ENCODE peak calls at places on chromosome 14, in five cellular contexts. E is astrocyte of the spinal cord, Z is amygdala, U is OCI-LY7, P is A549. A is an unnamed sample.
A peak's percentile ranks its signal among the peaks of the same experiment; 100 is the strongest.

GRCh38 chr14:104265918-104266642 is 127.7 kb downstream of the KIF26A start:
- DNase-seq in U (no peak), P (no peak), Z (no peak), E (no peak), A (no peak)

GRCh38 chr14:38309522-38310262 is 53.8 kb upstream of the CLEC14A start:
- DNase-seq in U (no peak), Z (no peak), P (no peak), E (no peak), A (no peak)

GRCh38 chr14:103908580-103908979 is 19.7 kb upstream of the TDRD9 start:
- DNase-seq in U (no peak), P (no peak), Z (no peak), E (no peak), A (no peak)

GRCh38 chr14:31096255-31096654 is 70.1 kb upstream of the STRN3 start:
- DNase-seq in E (no peak), Z (no peak), U (no peak), P (no peak), A (no peak)

GRCh38 chr14:78758333-78758732 is 588.2 kb downstream of the NRXN3 start:
- DNase-seq in Z (no peak), P (peak; percentile 56), E (peak; percentile 38), U (peak; percentile 24), A (peak; percentile 45)

GRCh38 chr14:60101801-60102200 is 10.1 kb downstream of the PCNX4 start:
- DNase-seq in E (no peak), P (no peak), Z (no peak), U (no peak), A (no peak)

GRCh38 chr14:103016071-103016470 is 41.3 kb downstream of the CDC42BPB start:
- DNase-seq in Z (no peak), P (no peak), U (no peak), E (no peak), A (no peak)

GRCh38 chr14:103879570-103880333 is 32.4 kb upstream of the PPP1R13B start:
- DNase-seq in P (peak; percentile 75), Z (no peak), E (no peak), U (no peak), A (peak; percentile 74)

GRCh38 chr14:75715926-75716780 is 55.1 kb downstream of the TTLL5 start:
- DNase-seq in P (peak; percentile 20), Z (no peak), E (peak; percentile 76), U (no peak), A (peak; percentile 80)

GRCh38 chr14:102982852-102983470 is 60.5 kb downstream of the AMN start:
- DNase-seq in E (no peak), Z (no peak), P (no peak), U (no peak), A (no peak)

GRCh38 chr14:94998702-94999101 is 158.6 kb downstream of the DICER1 start:
- DNase-seq in Z (no peak), P (peak; percentile 14), E (no peak), U (no peak), A (peak; percentile 11)

GRCh38 chr14:91219505-91220389 is 24.8 kb downstream of the GPR68 start:
- DNase-seq in U (no peak), P (no peak), E (no peak), Z (no peak), A (no peak)

GRCh38 chr14:91892918-91893527 is 25.7 kb upstream of the TC2N start:
- DNase-seq in P (no peak), U (peak; percentile 48), E (no peak), Z (no peak), A (peak; percentile 46)

GRCh38 chr14:43042408-43042807 is 1435.7 kb downstream of the LRFN5 start:
- DNase-seq in P (no peak), U (no peak), Z (no peak), E (no peak), A (peak; percentile 23)

GRCh38 chr14:38079268-38079667 is 128.4 kb upstream of the SSTR1 start:
- DNase-seq in E (no peak), Z (no peak), U (no peak), P (peak; percentile 36), A (peak; percentile 36)

GRCh38 chr14:88791629-88792571 is 853 bp downstream of the EML5 start:
- DNase-seq in E (no peak), Z (no peak), U (peak; percentile 9), P (peak; percentile 5), A (no peak)

GRCh38 chr14:95534299-95535225 is at the start of gene GLRX5:
- DNase-seq in E (peak; percentile 100), P (peak; percentile 100), Z (peak; percentile 99), U (peak; percentile 100), A (peak; percentile 99)

GRCh38 chr14:103045387-103045869 is 11.9 kb downstream of the CDC42BPB start:
- DNase-seq in Z (no peak), E (no peak), U (no peak), P (no peak), A (no peak)

GRCh38 chr14:53599221-53599945 is 357.2 kb downstream of the BMP4 start:
- DNase-seq in Z (no peak), P (no peak), U (no peak), E (peak; percentile 65), A (no peak)

GRCh38 chr14:29197557-29197956 is 431.0 kb downstream of the FOXG1 start:
- DNase-seq in E (no peak), U (no peak), Z (no peak), P (no peak), A (peak; percentile 31)

GRCh38 chr14:38578278-38578681 is 322.4 kb upstream of the CLEC14A start:
- DNase-seq in P (no peak), E (peak; percentile 38), Z (no peak), U (no peak), A (no peak)

GRCh38 chr14:100540926-100541620 is 46.1 kb downstream of the BEGAIN start:
- DNase-seq in P (no peak), E (no peak), Z (no peak), U (no peak), A (no peak)

GRCh38 chr14:25349269-25349668 is 299.3 kb upstream of the STXBP6 start:
- DNase-seq in P (no peak), U (no peak), Z (no peak), E (no peak), A (no peak)

GRCh38 chr14:61736751-61737150 is 25.5 kb upstream of the SNAPC1 start:
- DNase-seq in U (no peak), Z (no peak), E (no peak), P (no peak), A (peak; percentile 50)

GRCh38 chr14:23787436-23787835 is 151.3 kb downstream of the DHRS2 start:
- DNase-seq in P (no peak), Z (no peak), E (no peak), U (no peak), A (no peak)

GRCh38 chr14:72652179-72652578 is 241.7 kb downstream of the DPF3 start:
- DNase-seq in U (no peak), P (no peak), Z (no peak), E (peak; percentile 76), A (peak; percentile 53)

GRCh38 chr14:91911474-91912032 is 35.9 kb downstream of the FBLN5 start:
- DNase-seq in Z (no peak), P (peak; percentile 68), U (peak; percentile 58), E (peak; percentile 49), A (peak; percentile 61)

GRCh38 chr14:104317975-104318557 is 179.7 kb downstream of the KIF26A start:
- DNase-seq in Z (no peak), U (no peak), P (no peak), E (no peak), A (no peak)

GRCh38 chr14:51846631-51847488 is 13.6 kb upstream of the GNG2 start:
- DNase-seq in E (peak; percentile 60), Z (no peak), U (peak; percentile 96), P (no peak), A (no peak)

GRCh38 chr14:64504897-64505771 is 564 bp downstream of the ZBTB1 start:
- DNase-seq in E (peak; percentile 90), P (peak; percentile 86), U (peak; percentile 93), Z (peak; percentile 62), A (peak; percentile 89)

GRCh38 chr14:32808574-32809098 is 130.0 kb upstream of the NPAS3 start:
- DNase-seq in E (peak; percentile 76), Z (no peak), U (no peak), P (no peak), A (peak; percentile 51)

GRCh38 chr14:90587918-90588317 is 191.1 kb downstream of the CALM1 start:
- DNase-seq in U (no peak), Z (no peak), E (no peak), P (no peak), A (no peak)

GRCh38 chr14:75153295-75153694 is 23.1 kb downstream of the TMED10 start:
- DNase-seq in E (no peak), U (no peak), P (no peak), Z (no peak), A (no peak)

GRCh38 chr14:92185559-92185958 is 63.8 kb downstream of the CPSF2 start:
- DNase-seq in Z (no peak), U (no peak), E (no peak), P (no peak), A (no peak)

GRCh38 chr14:28097585-28097984 is 669.0 kb upstream of the FOXG1 start:
- DNase-seq in E (no peak), Z (no peak), U (no peak), P (no peak), A (no peak)

GRCh38 chr14:61726772-61727658 is 31.7 kb downstream of the HIF1A start:
- DNase-seq in E (no peak), U (no peak), P (no peak), Z (no peak), A (no peak)

GRCh38 chr14:35932659-35933159 is 106.6 kb downstream of the BRMS1L start:
- DNase-seq in E (no peak), U (peak; percentile 11), P (no peak), Z (no peak), A (peak; percentile 21)